ENCODE peak calls at places on chromosomes 12 and 14, in eight cellular contexts. P is right lobe of liver, R is body of pancreas, U is thyroid gland, Y is gastrocnemius medialis, F is breast epithelium, M is stomach, C is prostate gland. D is an unnamed sample.

GRCh38 chr12:53710098-53710497 is 17.2 kb downstream of the CALCOCO1 start:
- DNase-seq in P (no peak), R (no peak), U (no peak), Y (no peak), F (no peak), M (no peak), C (no peak), D (no peak)

GRCh38 chr14:71220462-71220861 is 313.2 kb downstream of the PCNX1 start:
- DNase-seq in P (no peak), R (no peak), U (no peak), Y (no peak), F (no peak), M (no peak), C (no peak), D (no peak)

GRCh38 chr14:99579903-99580570 is 24.0 kb downstream of the CCDC85C start:
- DNase-seq in P (no peak), R (peak; percentile 53), U (peak; percentile 83), Y (no peak), F (peak; percentile 67), M (peak; percentile 75), C (peak; percentile 72), D (peak; percentile 86)

GRCh38 chr12:117832459-117833457 is 136.0 kb downstream of the KSR2 start:
- DNase-seq in P (no peak), R (no peak), U (no peak), Y (no peak), F (no peak), M (no peak), C (no peak), D (peak; percentile 29)

GRCh38 chr12:114668151-114668891 is 15.7 kb downstream of the TBX3 start:
- DNase-seq in P (peak; percentile 92), R (peak; percentile 73), U (peak; percentile 93), Y (peak; percentile 63), F (peak; percentile 84), M (peak; percentile 82), C (peak; percentile 94), D (peak; percentile 93)

GRCh38 chr14:81464253-81465001 is 64.3 kb upstream of the STON2 start:
- DNase-seq in P (no peak), R (peak; percentile 57), U (peak; percentile 48), Y (no peak), F (no peak), M (no peak), C (peak; percentile 53), D (peak; percentile 11)

GRCh38 chr14:74292061-74292460 is 10.7 kb downstream of the ABCD4 start:
- DNase-seq in P (no peak), R (no peak), U (no peak), Y (peak; percentile 22), F (no peak), M (no peak), C (no peak), D (no peak)

GRCh38 chr12:107287436-107288413 is 194.4 kb upstream of the CRY1 start:
- DNase-seq in P (no peak), R (no peak), U (no peak), Y (no peak), F (no peak), M (no peak), C (no peak), D (peak; percentile 27)

GRCh38 chr14:35369701-35370191 is 34.8 kb downstream of the NFKBIA start:
- DNase-seq in P (no peak), R (no peak), U (no peak), Y (no peak), F (no peak), M (no peak), C (peak; percentile 49), D (no peak)

GRCh38 chr14:95264271-95264973 is 55.3 kb downstream of the CLMN start:
- DNase-seq in P (no peak), R (no peak), U (no peak), Y (no peak), F (peak; percentile 15), M (no peak), C (no peak), D (no peak)

GRCh38 chr12:38905480-38906351 is at the start of gene CPNE8:
- DNase-seq in P (peak; percentile 92), R (peak; percentile 66), U (peak; percentile 79), Y (peak; percentile 65), F (peak; percentile 69), M (peak; percentile 61), C (peak; percentile 41), D (peak; percentile 13)

GRCh38 chr14:36438883-36439282 is 81.1 kb downstream of the NKX2-1 start:
- DNase-seq in P (no peak), R (no peak), U (no peak), Y (no peak), F (no peak), M (no peak), C (no peak), D (no peak)

GRCh38 chr12:121866331-121866730 is 7.7 kb upstream of the HPD start:
- DNase-seq in P (no peak), R (no peak), U (no peak), Y (no peak), F (no peak), M (no peak), C (no peak), D (no peak)

GRCh38 chr12:44647891-44648690 is 228.0 kb downstream of the NELL2 start:
- DNase-seq in P (no peak), R (no peak), U (no peak), Y (no peak), F (no peak), M (no peak), C (no peak), D (no peak)

GRCh38 chr14:52095793-52096192 is 26.9 kb upstream of the NID2 start:
- DNase-seq in P (no peak), R (no peak), U (no peak), Y (no peak), F (no peak), M (no peak), C (no peak), D (no peak)

GRCh38 chr12:122203968-122204828 is 689 bp downstream of the B3GNT4 start:
- DNase-seq in P (no peak), R (no peak), U (peak; percentile 25), Y (no peak), F (no peak), M (no peak), C (no peak), D (no peak)

GRCh38 chr14:51443195-51444018 is 203.4 kb downstream of the TMX1 start:
- DNase-seq in P (no peak), R (no peak), U (no peak), Y (no peak), F (no peak), M (no peak), C (no peak), D (no peak)

GRCh38 chr12:182381-182883 is 31.5 kb downstream of the SLC6A12 start:
- DNase-seq in P (no peak), R (no peak), U (no peak), Y (no peak), F (no peak), M (no peak), C (no peak), D (peak; percentile 97)

GRCh38 chr14:37232907-37233481 is 35.3 kb downstream of the MIPOL1 start:
- DNase-seq in P (no peak), R (no peak), U (no peak), Y (no peak), F (no peak), M (no peak), C (no peak), D (no peak)

GRCh38 chr12:104226672-104227071 is 11.1 kb downstream of the TXNRD1 start:
- DNase-seq in P (no peak), R (no peak), U (no peak), Y (no peak), F (no peak), M (no peak), C (no peak), D (no peak)

DNA sequence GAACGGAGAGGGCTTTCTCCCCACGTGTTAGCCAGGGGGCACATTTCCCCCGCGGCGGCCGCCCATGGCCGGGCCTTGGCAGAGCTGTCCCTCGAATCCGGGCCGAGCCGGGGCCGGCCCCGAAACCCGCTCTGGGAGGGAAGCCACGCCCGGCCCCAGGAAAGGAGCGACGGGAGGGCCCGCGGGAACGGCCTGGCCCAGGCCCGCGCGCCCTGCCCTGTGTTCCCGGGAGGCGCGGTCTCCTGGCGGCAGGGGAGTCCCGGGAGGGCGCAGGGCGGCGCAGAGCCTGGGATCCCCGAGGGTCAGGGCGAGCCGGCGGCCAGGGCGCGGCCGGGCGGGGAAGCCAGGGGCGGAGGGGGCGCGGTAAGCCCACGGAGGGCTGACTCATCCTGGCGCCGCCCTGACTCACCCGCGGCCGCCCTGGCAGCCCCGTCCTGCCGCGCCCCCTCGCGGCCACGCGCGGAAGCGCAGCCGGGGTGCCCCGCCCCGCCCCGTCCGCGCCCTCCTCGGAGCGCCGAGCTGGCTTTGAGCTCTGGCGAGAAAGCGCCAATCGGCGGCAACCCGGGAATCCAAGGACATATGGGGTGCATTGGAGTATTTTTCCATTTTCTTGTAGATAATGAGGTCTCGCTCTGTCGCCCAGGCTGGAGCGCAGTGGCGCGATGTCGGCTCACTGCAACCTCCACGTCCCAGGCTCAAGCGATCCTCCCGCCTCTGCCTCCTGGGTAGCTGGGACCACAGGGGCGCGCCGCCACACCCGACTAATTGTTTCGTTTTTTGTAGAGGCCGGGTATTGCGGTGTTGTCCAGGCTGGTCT is 31.8 kb upstream of the PLEKHG6 start:
- DNase-seq in P (peak; percentile 90), R (peak; percentile 89), U (peak; percentile 88), Y (peak; percentile 66), F (peak; percentile 81), M (peak; percentile 89), C (peak; percentile 84), D (peak; percentile 86)
- TF ChIP-seq POLR2A in P (peak; percentile 84), R (peak; percentile 64), U (no peak), Y (peak; percentile 67), F (no peak), M (no peak), C (peak; percentile 47), D (peak; percentile 54)

DNA sequence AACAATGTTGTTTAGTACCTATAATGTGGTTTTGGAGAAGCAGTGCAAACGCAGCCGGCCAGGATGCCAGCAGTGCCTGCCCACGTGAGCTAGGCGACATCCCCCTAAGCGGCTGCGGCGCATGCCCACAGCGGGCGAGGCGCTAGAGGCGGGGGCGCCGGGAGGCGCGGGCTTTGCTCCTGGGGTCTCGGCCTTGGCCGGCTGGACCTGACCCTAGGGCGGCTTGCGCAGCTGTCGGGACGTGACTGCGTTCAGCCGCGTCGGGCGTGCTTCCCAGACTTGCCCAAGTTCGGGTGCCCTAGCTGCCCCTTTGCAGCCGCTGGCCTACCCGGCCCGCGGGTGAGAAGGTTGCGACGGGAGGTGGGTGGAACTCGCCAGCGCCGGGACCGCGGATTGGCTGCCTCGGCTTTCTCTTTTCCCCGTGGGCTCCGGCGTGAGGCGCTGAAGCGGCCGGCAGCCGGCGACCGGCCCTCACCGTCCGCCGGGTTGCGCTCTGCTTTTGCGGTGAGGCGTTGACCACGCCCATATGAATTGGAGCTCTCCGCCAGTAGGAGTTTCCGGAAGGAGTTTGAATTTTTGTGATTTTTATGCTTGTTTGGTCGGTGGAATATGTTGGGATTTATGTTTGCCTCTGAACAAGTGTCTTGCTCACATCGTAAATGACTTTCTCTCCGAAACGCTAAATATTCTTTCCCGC is at the start of gene TMEM19:
- DNase-seq in P (peak; percentile 97), R (peak; percentile 91), U (peak; percentile 92), Y (peak; percentile 87), F (peak; percentile 73), M (peak; percentile 93), C (peak; percentile 89), D (peak; percentile 68)
- TF ChIP-seq POLR2A in P (peak; percentile 74), R (peak; percentile 85), U (no peak), Y (peak; percentile 56), F (no peak), M (no peak), C (peak; percentile 53), D (peak; percentile 73)

GRCh38 chr14:42407153-42407552 is 800.5 kb downstream of the LRFN5 start:
- DNase-seq in P (no peak), R (no peak), U (no peak), Y (no peak), F (no peak), M (no peak), C (no peak), D (no peak)
- TF ChIP-seq POLR2A in P (no peak), R (no peak), U (no peak), Y (no peak), F (no peak), M (no peak), C (no peak), D (no peak)

GRCh38 chr12:7404275-7404674 is 39.7 kb downstream of the CD163L1 start:
- DNase-seq in P (no peak), R (no peak), U (no peak), Y (no peak), F (no peak), M (no peak), C (no peak), D (no peak)
- TF ChIP-seq POLR2A in P (no peak), R (no peak), U (no peak), Y (no peak), F (no peak), M (no peak), C (no peak), D (no peak)

D was measured in H54.